ENCODE peak calls at places on chromosomes 5 and 9, in ten cellular contexts. H, F, O, I, B, M, E, N, V and L are unnamed samples.

GRCh38 chr5:73299017-73299630 is 126.1 kb downstream of the TMEM174 start:
- DNase-seq in H (no peak), F (no peak), O (no peak), I (no peak), B (no peak), M (no peak), E (no peak), N (no peak), V (no peak), L (no peak)

GRCh38 chr9:125119643-125120286 is 23.6 kb downstream of the SCAI start:
- DNase-seq in H (no peak), F (no peak), O (no peak), I (no peak), B (no peak), M (no peak), E (no peak), N (no peak), V (no peak), L (peak; percentile 74)

GRCh38 chr5:170691623-170692022 is 91.9 kb upstream of the GABRP start:
- DNase-seq in H (no peak), F (no peak), O (no peak), I (no peak), B (no peak), M (no peak), E (no peak), N (no peak), V (no peak), L (no peak)

GRCh38 chr5:1445895-1446601 is 808 bp upstream of the SLC6A3 start:
- DNase-seq in H (no peak), F (peak; percentile 17), O (no peak), I (no peak), B (no peak), M (no peak), E (peak; percentile 8), N (no peak), V (no peak), L (no peak)

GRCh38 chr5:178995341-178995690 is 196 bp upstream of the GRM6 start:
- DNase-seq in H (no peak), F (no peak), O (no peak), I (no peak), B (no peak), M (no peak), E (no peak), N (no peak), V (no peak), L (no peak)

GRCh38 chr5:94830520-94830919 is 212.1 kb downstream of the SLF1 start:
- DNase-seq in H (no peak), F (no peak), O (no peak), I (no peak), B (no peak), M (no peak), E (no peak), N (no peak), V (peak; percentile 20), L (no peak)

GRCh38 chr9:13932472-13933267 is 381.3 kb downstream of the NFIB start:
- DNase-seq in H (no peak), F (no peak), O (no peak), I (no peak), B (no peak), M (no peak), E (no peak), N (no peak), V (no peak), L (no peak)

GRCh38 chr9:33354651-33355211 is 47.6 kb downstream of the AQP7 start:
- DNase-seq in H (peak; percentile 25), F (no peak), O (no peak), I (no peak), B (no peak), M (no peak), E (peak; percentile 49), N (no peak), V (peak; percentile 69), L (no peak)

GRCh38 chr9:112051812-112052211 is 123.3 kb downstream of the SUSD1 start:
- DNase-seq in H (no peak), F (no peak), O (no peak), I (no peak), B (no peak), M (no peak), E (no peak), N (no peak), V (no peak), L (no peak)

GRCh38 chr5:143648696-143649095 is 163.3 kb upstream of the HMHB1 start:
- DNase-seq in H (no peak), F (no peak), O (no peak), I (no peak), B (no peak), M (no peak), E (no peak), N (no peak), V (no peak), L (peak; percentile 50)

GRCh38 chr5:149675467-149676201 is 54.5 kb upstream of the PPARGC1B start:
- DNase-seq in H (no peak), F (peak; percentile 78), O (no peak), I (peak; percentile 52), B (no peak), M (peak; percentile 90), E (no peak), N (no peak), V (peak; percentile 47), L (no peak)

GRCh38 chr9:76394896-76395244 is 644 bp upstream of the RFK start:
- DNase-seq in H (peak; percentile 66), F (peak; percentile 37), O (peak; percentile 79), I (peak; percentile 71), B (no peak), M (peak; percentile 68), E (no peak), N (no peak), V (no peak), L (no peak)

GRCh38 chr5:466661-467310 is 23.8 kb downstream of the EXOC3 start:
- DNase-seq in H (no peak), F (no peak), O (peak; percentile 54), I (peak; percentile 21), B (no peak), M (peak; percentile 4), E (no peak), N (peak; percentile 72), V (no peak), L (no peak)

GRCh38 chr5:158807-159447 is 32.4 kb upstream of the LRRC14B start:
- DNase-seq in H (no peak), F (no peak), O (no peak), I (no peak), B (no peak), M (no peak), E (no peak), N (peak; percentile 51), V (no peak), L (no peak)

GRCh38 chr9:93648836-93649235 is 72.5 kb downstream of the PHF2 start:
- DNase-seq in H (no peak), F (peak; percentile 17), O (peak; percentile 53), I (no peak), B (no peak), M (peak; percentile 4), E (peak; percentile 8), N (peak; percentile 45), V (no peak), L (no peak)

GRCh38 chr5:10424124-10424731 is 17.5 kb upstream of the ROPN1L start:
- DNase-seq in H (peak; percentile 36), F (no peak), O (no peak), I (no peak), B (no peak), M (no peak), E (no peak), N (no peak), V (peak; percentile 42), L (no peak)

GRCh38 chr9:135971106-135971766 is 10.1 kb upstream of the UBAC1 start:
- DNase-seq in H (no peak), F (no peak), O (no peak), I (no peak), B (no peak), M (no peak), E (no peak), N (no peak), V (no peak), L (no peak)

GRCh38 chr9:134127616-134128015 is 8.3 kb upstream of the WDR5 start:
- DNase-seq in H (no peak), F (no peak), O (no peak), I (no peak), B (no peak), M (no peak), E (no peak), N (no peak), V (no peak), L (no peak)

GRCh38 chr9:89999534-90000370 is 394.9 kb downstream of the GADD45G start:
- DNase-seq in H (peak; percentile 95), F (peak; percentile 92), O (peak; percentile 88), I (peak; percentile 83), B (peak; percentile 40), M (peak; percentile 86), E (peak; percentile 72), N (peak; percentile 88), V (no peak), L (no peak)
- TF ChIP-seq POLR2A in H (peak; percentile 57), F (no peak), O (no peak), I (no peak), B (no peak), M (peak; percentile 55), E (no peak), N (no peak), V (no peak), L (no peak)

DNA sequence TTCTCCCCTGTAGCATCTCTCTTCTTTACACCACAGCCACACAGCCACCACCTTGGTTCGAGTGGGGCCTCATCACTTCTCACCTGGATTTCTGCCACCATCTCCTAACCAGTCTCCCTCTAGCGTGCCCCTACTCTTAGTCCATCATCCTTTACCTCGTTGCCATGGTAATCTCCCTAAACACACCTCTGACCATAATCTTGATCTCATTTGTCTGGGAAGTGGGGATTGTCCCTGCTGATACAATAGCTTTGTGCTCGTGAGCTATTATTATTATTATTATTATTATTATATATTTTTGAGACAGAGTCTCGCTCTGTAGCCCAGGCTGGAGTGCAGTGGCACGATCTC is 76.5 kb upstream of the HSPA9 start:
- DNase-seq in H (no peak), F (no peak), O (no peak), I (no peak), B (no peak), M (no peak), E (no peak), N (no peak), V (no peak), L (no peak)
- H3K27me3 ChIP-seq in H (no peaks in the 10 kb centered on the region), F (peaks cover 59% of the 10 kb centered on the region), O (no peaks in the 10 kb centered on the region), I (no peaks in the 10 kb centered on the region), B (no peaks in the 10 kb centered on the region), M (peaks cover 5% of the 10 kb centered on the region), E (no peaks in the 10 kb centered on the region), N (no peaks in the 10 kb centered on the region), V (no peaks in the 10 kb centered on the region), L (no peaks in the 10 kb centered on the region)

DNA sequence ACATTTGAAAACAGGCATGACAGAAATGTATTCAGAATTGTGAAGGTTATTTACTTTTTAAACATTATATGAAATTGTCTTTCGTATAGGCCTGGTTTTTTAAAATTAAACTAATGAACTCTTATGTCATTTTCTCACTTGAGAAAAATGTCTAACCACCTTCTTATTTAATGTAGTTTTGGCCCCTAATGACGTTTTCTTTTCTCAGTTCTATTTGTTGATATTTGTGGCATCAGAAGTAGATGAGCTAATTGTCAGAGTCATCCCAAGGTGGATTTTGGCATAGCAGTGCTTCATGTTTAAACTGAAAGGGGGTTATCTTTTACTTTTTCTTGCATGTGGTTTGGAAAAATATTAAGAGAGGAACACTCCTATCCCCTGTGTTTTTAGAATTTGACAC is 28.2 kb downstream of the TGFBR1 start:
- DNase-seq in H (no peak), F (no peak), O (no peak), I (no peak), B (no peak), M (no peak), E (no peak), N (no peak), V (no peak), L (no peak)
- H3K4me1 ChIP-seq in H (no peaks in the 10 kb centered on the region), F (no peaks in the 10 kb centered on the region), O (peaks cover 8% of the 10 kb centered on the region), I (peaks cover 14% of the 10 kb centered on the region), B (no peaks in the 10 kb centered on the region), M (peaks cover 26% of the 10 kb centered on the region), E (no peaks in the 10 kb centered on the region), N (peaks cover 29% of the 10 kb centered on the region), V (no peaks in the 10 kb centered on the region), L (peaks cover 28% of the 10 kb centered on the region)

GRCh38 chr5:39427225-39427624 is 2.4 kb upstream of the DAB2 start:
- DNase-seq in H (no peak), F (no peak), O (no peak), I (no peak), B (no peak), M (no peak), E (no peak), N (no peak), V (no peak), L (no peak)
- TF ChIP-seq POLR2A in H (no peak), F (no peak), O (no peak), I (no peak), B (no peak), M (no peak), E (no peak), N (no peak), V (no peak), L (no peak)